ENCODE peak calls at places on chromosome 6, in four cellular contexts. D is gastrocnemius medialis, Y is A549, O is ovary. N is an unnamed sample.

GRCh38 chr6:105745464-105746129 is 340.5 kb upstream of the PRDM1 start:
- DNase-seq in Y (no peak), O (no peak), D (no peak), N (no peak)

GRCh38 chr6:30781362-30781696 is 37.0 kb upstream of the IER3 start:
- DNase-seq in Y (no peak), D (no peak), O (peak; percentile 49), N (no peak)

GRCh38 chr6:30882764-30883475 is 1.4 kb upstream of the DDR1 start:
- DNase-seq in Y (peak; percentile 21), O (peak; percentile 65), D (peak; percentile 74), N (peak; percentile 67)

GRCh38 chr6:157909282-157909664 is 72.4 kb upstream of the SYNJ2 start:
- DNase-seq in D (no peak), O (no peak), Y (no peak), N (no peak)

GRCh38 chr6:12266571-12266970 is 23.6 kb upstream of the EDN1 start:
- DNase-seq in O (no peak), Y (no peak), D (no peak), N (no peak)

GRCh38 chr6:21666200-21666671 is 72.7 kb downstream of the SOX4 start:
- DNase-seq in D (no peak), Y (no peak), O (peak; percentile 70), N (no peak)

GRCh38 chr6:48978016-48978415 is 485.0 kb downstream of the MMUT start:
- DNase-seq in Y (no peak), D (no peak), O (no peak), N (no peak)

GRCh38 chr6:108671790-108672189 is 111.1 kb downstream of the FOXO3 start:
- DNase-seq in D (no peak), O (no peak), Y (no peak), N (no peak)

GRCh38 chr6:139369068-139369467 is 5.4 kb downstream of the CITED2 start:
- DNase-seq in O (no peak), Y (no peak), D (no peak), N (no peak)

GRCh38 chr6:95240514-95240913 is 336.8 kb upstream of the MANEA start:
- DNase-seq in D (no peak), O (no peak), Y (no peak), N (no peak)

GRCh38 chr6:161498881-161499280 is 225.0 kb upstream of the AGPAT4 start:
- DNase-seq in D (no peak), Y (no peak), O (no peak), N (no peak)

GRCh38 chr6:100153656-100154055 is 159.6 kb upstream of the MCHR2 start:
- DNase-seq in O (no peak), D (no peak), Y (no peak), N (no peak)

GRCh38 chr6:170143401-170144150 is 147.3 kb downstream of the DLL1 start:
- DNase-seq in Y (no peak), D (peak; percentile 2), O (peak; percentile 36), N (peak; percentile 56)

GRCh38 chr6:27312950-27313271 is 838 bp upstream of the POM121L2 start:
- DNase-seq in Y (no peak), D (no peak), O (no peak), N (no peak)

GRCh38 chr6:70380771-70381435 is 32.4 kb upstream of the FAM135A start:
- DNase-seq in D (no peak), Y (no peak), O (no peak), N (no peak)

GRCh38 chr6:141133836-141134235 is 998.9 kb upstream of the GJE1 start:
- DNase-seq in Y (no peak), O (no peak), D (no peak), N (no peak)

GRCh38 chr6:56866917-56867522 is 87.9 kb upstream of the BEND6 start:
- DNase-seq in O (no peak), Y (peak; percentile 17), D (no peak), N (no peak)

GRCh38 chr6:44739163-44739562 is 351.7 kb downstream of the CDC5L start:
- DNase-seq in O (no peak), D (no peak), Y (no peak), N (no peak)

GRCh38 chr6:110617057-110617456 is 140.6 kb upstream of the SLC22A16 start:
- DNase-seq in O (no peak), Y (no peak), D (no peak), N (no peak)

GRCh38 chr6:30915591-30915946 is 1.5 kb downstream of the VARS2 start:
- DNase-seq in O (peak; percentile 51), Y (peak; percentile 65), D (peak; percentile 46), N (no peak)

GRCh38 chr6:34110610-34111009 is 35.3 kb downstream of the GRM4 start:
- DNase-seq in D (no peak), Y (no peak), O (no peak), N (no peak)

GRCh38 chr6:130622142-130622541 is 205.1 kb upstream of the SMLR1 start:
- DNase-seq in D (no peak), Y (no peak), O (no peak), N (no peak)

GRCh38 chr6:152459245-152459644 is 177.9 kb downstream of the SYNE1 start:
- DNase-seq in Y (no peak), D (no peak), O (no peak), N (no peak)

GRCh38 chr6:28838289-28838633 is 85.5 kb downstream of the TRIM27 start:
- DNase-seq in D (peak; percentile 14), O (peak; percentile 77), Y (peak; percentile 74), N (peak; percentile 84)

GRCh38 chr6:20826378-20826777 is 292.1 kb downstream of the CDKAL1 start:
- DNase-seq in O (no peak), D (no peak), Y (no peak), N (no peak)

GRCh38 chr6:108363756-108364356 is 69.0 kb downstream of the AFG1L start:
- DNase-seq in D (no peak), Y (no peak), O (no peak), N (no peak)

GRCh38 chr6:150485559-150486517 is 113.8 kb upstream of the PLEKHG1 start:
- DNase-seq in O (no peak), Y (no peak), D (no peak), N (no peak)

GRCh38 chr6:125749112-125749863 is at the start of gene HEY2:
- DNase-seq in Y (peak; percentile 80), O (peak; percentile 97), D (peak; percentile 94), N (peak; percentile 81)

GRCh38 chr6:70118670-70119069 is 184.2 kb downstream of the COL9A1 start:
- DNase-seq in O (no peak), D (no peak), Y (no peak), N (no peak)

GRCh38 chr6:80605165-80605989 is 498.9 kb downstream of the BCKDHB start:
- DNase-seq in D (no peak), Y (peak; percentile 14), O (no peak), N (no peak)

GRCh38 chr6:35757461-35758123 is 18.8 kb upstream of the CLPSL2 start:
- DNase-seq in D (no peak), O (no peak), Y (peak; percentile 57), N (no peak)

GRCh38 chr6:33694401-33694931 is 17.0 kb downstream of the UQCC2 start:
- DNase-seq in D (no peak), Y (peak; percentile 33), O (peak; percentile 39), N (no peak)

GRCh38 chr6:138959521-138959920 is 28.5 kb downstream of the REPS1 start:
- DNase-seq in Y (no peak), O (no peak), D (no peak), N (no peak)

GRCh38 chr6:162875070-162875469 is 147.3 kb downstream of the PACRG start:
- DNase-seq in O (no peak), Y (no peak), D (no peak), N (no peak)

GRCh38 chr6:16602035-16602434 is 159.2 kb downstream of the ATXN1 start:
- DNase-seq in O (no peak), Y (no peak), D (no peak), N (no peak)

GRCh38 chr6:12269100-12269499 is 21.1 kb upstream of the EDN1 start:
- DNase-seq in D (no peak), O (no peak), Y (no peak), N (no peak)

GRCh38 chr6:111842891-111843290 is 30.4 kb downstream of the FYN start:
- DNase-seq in D (no peak), Y (no peak), O (no peak), N (no peak)

GRCh38 chr6:47242483-47243386 is 67.0 kb downstream of the TNFRSF21 start:
- DNase-seq in O (peak; percentile 87), Y (peak; percentile 82), D (peak; percentile 76), N (peak; percentile 94)

GRCh38 chr6:43129434-43130194 is 41.5 kb upstream of the SRF start:
- DNase-seq in O (no peak), Y (peak; percentile 26), D (no peak), N (no peak)
- TF ChIP-seq CTCF in O (no peak), Y (peak; percentile 32), D (peak; percentile 32), N (no peak)

DNA sequence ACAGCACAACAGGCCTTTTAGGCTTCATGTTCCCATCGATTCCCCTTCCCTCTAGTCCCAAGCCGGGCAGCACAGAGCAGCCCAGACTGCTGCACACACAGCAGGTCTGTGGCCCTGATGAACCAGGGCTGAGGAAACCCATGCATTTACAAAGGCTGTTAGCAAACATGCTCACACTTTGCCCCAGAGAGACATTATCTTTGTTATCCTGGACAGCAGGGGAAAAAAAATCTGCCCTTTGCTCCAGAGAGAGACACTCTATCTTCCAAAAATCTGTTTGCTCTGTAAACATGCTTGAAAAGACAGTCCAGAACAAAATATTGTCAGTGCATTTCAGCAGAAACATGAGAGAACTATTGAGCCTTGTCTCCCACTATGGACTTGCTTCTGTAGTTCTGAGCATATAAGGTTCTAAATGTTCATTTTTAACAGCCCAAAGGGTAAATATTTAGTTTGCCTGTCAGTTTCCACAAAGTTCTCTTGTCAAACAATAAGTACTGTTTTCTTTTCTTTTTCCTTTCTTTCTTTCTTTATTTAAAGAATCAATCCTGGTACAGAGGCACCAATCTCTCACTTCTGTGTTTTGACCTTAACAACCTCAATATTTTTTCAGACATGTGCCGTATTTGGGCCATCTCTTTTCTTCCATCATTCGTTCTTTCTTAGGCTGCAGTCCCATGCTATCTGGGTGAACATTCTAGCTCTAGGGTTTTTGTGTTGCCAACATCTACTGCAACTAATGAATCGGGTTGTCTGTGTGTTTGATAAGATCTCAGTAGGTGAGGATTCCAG is 468.0 kb downstream of the EPM2A start:
- DNase-seq in Y (no peak), O (no peak), D (no peak), N (no peak)
- TF ChIP-seq POLR2A in Y (no peak), O (no peak), D (no peak), N (no peak)

GRCh38 chr6:1858191-1858590 is 248.5 kb downstream of the FOXC1 start:
- DNase-seq in O (no peak), D (no peak), Y (no peak), N (no peak)

GRCh38 chr6:1855890-1856289 is 246.2 kb downstream of the FOXC1 start:
- DNase-seq in D (no peak), Y (no peak), O (no peak), N (no peak)

GRCh38 chr6:1854296-1854695 is 244.6 kb downstream of the FOXC1 start:
- DNase-seq in O (no peak), Y (no peak), D (no peak), N (no peak)

GRCh38 chr6:1858865-1859264 is 249.2 kb downstream of the FOXC1 start:
- DNase-seq in O (no peak), Y (no peak), D (no peak), N (no peak)

DNA sequence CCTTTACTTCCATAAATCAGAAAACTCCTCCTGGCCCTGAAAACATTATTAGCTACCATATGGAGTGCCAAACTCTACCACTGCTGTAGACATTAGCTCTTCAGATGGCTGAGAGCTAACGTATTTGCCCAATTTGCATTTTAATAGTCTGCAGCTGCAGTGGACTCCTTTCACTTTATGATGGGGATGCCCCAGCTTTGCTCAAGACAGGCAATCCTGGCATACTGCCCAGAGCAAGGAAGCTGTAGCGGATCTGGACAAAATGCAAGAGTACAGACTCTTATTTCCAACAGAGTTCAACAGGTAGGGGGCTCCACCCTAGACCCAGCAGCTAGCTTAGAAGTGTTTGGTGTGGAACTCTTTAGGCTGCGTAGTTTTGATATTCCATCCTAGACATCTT is 246.7 kb downstream of the FOXC1 start:
- DNase-seq in O (no peak), Y (no peak), D (no peak), N (no peak)
- H3K4me3 ChIP-seq in O (no peak overlapping the region), Y (no peak overlapping the region), D (no peak overlapping the region), N (no peak overlapping the region)

GRCh38 chr6:93017213-93017612 is 402.1 kb downstream of the EPHA7 start:
- DNase-seq in Y (no peak), D (no peak), O (no peak), N (no peak)
- TF ChIP-seq CTCF in Y (no peak), D (no peak), O (no peak), N (no peak)

N was measured in lower leg skin.